ENCODE peak calls at places on chromosomes 2 and 18, in six cellular contexts. U is small intestine; N is GM12864; E is activated T-cell treated with anti-CD3 and anti-CD28 coated beads, Interleukin-2, amount 50 U/mL, for 1 hour; L is HT-29; K is fibroblast of gingiva. Q is an unnamed sample.

GRCh38 chr2:70514612-70515055 is 39.0 kb downstream of the TGFA start:
- DNase-seq in U (peak), N (no peak), E (no peak), L (peak), K (no peak), Q (no peak)

GRCh38 chr2:199463000-199463692 is 5.4 kb upstream of the SATB2 start:
- DNase-seq in U (peak), N (no peak), E (peak), L (peak), K (peak), Q (peak)

GRCh38 chr2:109128048-109128465 is 948 bp upstream of the SH3RF3 start:
- DNase-seq in U (peak), N (no peak), E (peak), L (peak), K (peak), Q (peak)

GRCh38 chr18:23183356-23184150 is 48.3 kb downstream of the CABLES1 start:
- DNase-seq in U (no peak), N (no peak), E (no peak), L (no peak), K (no peak), Q (no peak)

GRCh38 chr18:13513481-13513880 is 212.9 kb downstream of the FAM210A start:
- DNase-seq in U (no peak), N (no peak), E (no peak), L (no peak), K (no peak), Q (no peak)

GRCh38 chr2:240889601-240890560 is 6.1 kb downstream of the MAB21L4 start:
- DNase-seq in U (peak), N (no peak), E (no peak), L (peak), K (no peak), Q (no peak)

GRCh38 chr2:201642086-201642578 is 1.2 kb downstream of the TMEM237 start:
- DNase-seq in U (no peak), N (no peak), E (no peak), L (no peak), K (no peak), Q (no peak)

GRCh38 chr2:11753886-11754704 is 7.7 kb downstream of the LPIN1 start:
- DNase-seq in U (peak), N (no peak), E (peak), L (peak), K (peak), Q (no peak)

GRCh38 chr2:14776216-14776615 is 143.7 kb downstream of the LRATD1 start:
- DNase-seq in U (no peak), N (no peak), E (no peak), L (no peak), K (no peak), Q (no peak)

GRCh38 chr2:223469270-223470057 is 132.7 kb downstream of the SCG2 start:
- DNase-seq in U (no peak), N (no peak), E (no peak), L (no peak), K (peak), Q (peak)

GRCh38 chr2:86352137-86352931 is 14.9 kb upstream of the REEP1 start:
- DNase-seq in U (peak), N (no peak), E (no peak), L (no peak), K (no peak), Q (no peak)

GRCh38 chr2:1662606-1663180 is 81.6 kb downstream of the PXDN start:
- DNase-seq in U (no peak), N (no peak), E (no peak), L (no peak), K (no peak), Q (no peak)

GRCh38 chr2:46451131-46451711 is 28.1 kb upstream of the TMEM247 start:
- DNase-seq in U (no peak), N (no peak), E (no peak), L (no peak), K (peak), Q (no peak)

GRCh38 chr2:222707689-222708273 is 36.3 kb downstream of the MOGAT1 start:
- DNase-seq in U (peak), N (no peak), E (no peak), L (no peak), K (peak), Q (peak)

GRCh38 chr2:126824663-126825062 is 74.0 kb upstream of the TEX51 start:
- DNase-seq in U (no peak), N (no peak), E (no peak), L (no peak), K (no peak), Q (no peak)